ENCODE peak calls at places on chromosomes 16 and 17, in six cellular contexts. One of them, this sample, is unnamed. For H3K4me1, the result is how much of the 10 kb centered on the place peaks cover.

GRCh38 chr17:16255481-16255901 is 38.5 kb downstream of the PIGL start:
- DNase-seq in upper lobe of left lung: no peak
- DNase-seq in tibial nerve: no peak
- DNase-seq in fibroblast of lung: peak
- DNase-seq in ovary: peak
- DNase-seq in right lobe of liver: peak
- DNase-seq in this sample: peak

GRCh38 chr16:19354371-19354770 is 63.3 kb upstream of the TMC5 start:
- DNase-seq in upper lobe of left lung: no peak
- DNase-seq in tibial nerve: no peak
- DNase-seq in fibroblast of lung: no peak
- DNase-seq in ovary: no peak
- DNase-seq in right lobe of liver: no peak
- DNase-seq in this sample: no peak

GRCh38 chr16:74623214-74623842 is 16.4 kb upstream of the GLG1 start:
- DNase-seq in upper lobe of left lung: no peak
- DNase-seq in tibial nerve: no peak
- DNase-seq in fibroblast of lung: peak
- DNase-seq in ovary: no peak
- DNase-seq in right lobe of liver: no peak
- DNase-seq in this sample: no peak

GRCh38 chr17:81153340-81153803 is 11.9 kb upstream of the PVALEF start:
- DNase-seq in upper lobe of left lung: no peak
- DNase-seq in tibial nerve: peak
- DNase-seq in fibroblast of lung: peak
- DNase-seq in ovary: no peak
- DNase-seq in right lobe of liver: no peak
- DNase-seq in this sample: peak

GRCh38 chr16:81497690-81498089 is 53.1 kb downstream of the CMIP start:
- DNase-seq in upper lobe of left lung: peak
- DNase-seq in tibial nerve: no peak
- DNase-seq in fibroblast of lung: no peak
- DNase-seq in ovary: no peak
- DNase-seq in right lobe of liver: no peak
- DNase-seq in this sample: no peak

GRCh38 chr17:38742431-38743308 is 5.5 kb downstream of the PCGF2 start:
- DNase-seq in upper lobe of left lung: peak
- DNase-seq in tibial nerve: no peak
- DNase-seq in fibroblast of lung: peak
- DNase-seq in ovary: peak
- DNase-seq in right lobe of liver: no peak
- DNase-seq in this sample: peak

GRCh38 chr17:76998839-76999238 is 130.6 kb downstream of the MGAT5B start:
- DNase-seq in upper lobe of left lung: no peak
- DNase-seq in tibial nerve: no peak
- DNase-seq in fibroblast of lung: no peak
- DNase-seq in ovary: no peak
- DNase-seq in right lobe of liver: no peak
- DNase-seq in this sample: no peak

GRCh38 chr16:12054868-12055267 is 78.3 kb downstream of the SNX29 start:
- DNase-seq in upper lobe of left lung: no peak
- DNase-seq in tibial nerve: no peak
- DNase-seq in fibroblast of lung: no peak
- DNase-seq in ovary: no peak
- DNase-seq in right lobe of liver: no peak
- DNase-seq in this sample: no peak

GRCh38 chr16:10619271-10619849 is 39.0 kb upstream of the EMP2 start:
- DNase-seq in upper lobe of left lung: peak
- DNase-seq in tibial nerve: no peak
- DNase-seq in fibroblast of lung: peak
- DNase-seq in ovary: no peak
- DNase-seq in right lobe of liver: no peak
- DNase-seq in this sample: no peak

GRCh38 chr17:30388321-30389179 is 9.8 kb downstream of the CPD start:
- DNase-seq in upper lobe of left lung: peak
- DNase-seq in tibial nerve: no peak
- DNase-seq in fibroblast of lung: no peak
- DNase-seq in ovary: no peak
- DNase-seq in right lobe of liver: no peak
- DNase-seq in this sample: no peak

GRCh38 chr17:14321980-14322776 is 21.3 kb downstream of the HS3ST3B1 start:
- DNase-seq in upper lobe of left lung: no peak
- DNase-seq in tibial nerve: no peak
- DNase-seq in fibroblast of lung: peak
- DNase-seq in ovary: no peak
- DNase-seq in right lobe of liver: no peak
- DNase-seq in this sample: no peak

GRCh38 chr17:45782889-45783592 is 1.1 kb upstream of the CRHR1 start:
- DNase-seq in upper lobe of left lung: peak
- DNase-seq in tibial nerve: no peak
- DNase-seq in fibroblast of lung: no peak
- DNase-seq in ovary: no peak
- DNase-seq in right lobe of liver: no peak
- DNase-seq in this sample: no peak

GRCh38 chr17:78474631-78475146 is 96.2 kb downstream of the PGS1 start:
- DNase-seq in upper lobe of left lung: no peak
- DNase-seq in tibial nerve: no peak
- DNase-seq in fibroblast of lung: no peak
- DNase-seq in ovary: no peak
- DNase-seq in right lobe of liver: no peak
- DNase-seq in this sample: no peak

GRCh38 chr16:89996178-89996489 is 23.1 kb downstream of the DBNDD1 start:
- DNase-seq in upper lobe of left lung: no peak
- DNase-seq in tibial nerve: no peak
- DNase-seq in fibroblast of lung: no peak
- DNase-seq in ovary: no peak
- DNase-seq in right lobe of liver: no peak
- DNase-seq in this sample: no peak

GRCh38 chr17:81277421-81277820 is 17.7 kb downstream of the SLC38A10 start:
- DNase-seq in upper lobe of left lung: peak
- DNase-seq in tibial nerve: no peak
- DNase-seq in fibroblast of lung: peak
- DNase-seq in ovary: peak
- DNase-seq in right lobe of liver: no peak
- DNase-seq in this sample: peak

GRCh38 chr16:80583466-80583865 is 42.7 kb downstream of the DYNLRB2 start:
- DNase-seq in upper lobe of left lung: no peak
- DNase-seq in tibial nerve: no peak
- DNase-seq in fibroblast of lung: peak
- DNase-seq in ovary: no peak
- DNase-seq in right lobe of liver: peak
- DNase-seq in this sample: no peak

GRCh38 chr17:27530791-27531391 is 74.6 kb downstream of the KSR1 start:
- DNase-seq in upper lobe of left lung: no peak
- DNase-seq in tibial nerve: no peak
- DNase-seq in fibroblast of lung: peak
- DNase-seq in ovary: no peak
- DNase-seq in right lobe of liver: no peak
- DNase-seq in this sample: no peak

GRCh38 chr16:9112166-9112843 is 20.9 kb downstream of the HAPSTR1 start:
- DNase-seq in upper lobe of left lung: no peak
- DNase-seq in tibial nerve: no peak
- DNase-seq in fibroblast of lung: no peak
- DNase-seq in ovary: no peak
- DNase-seq in right lobe of liver: peak
- DNase-seq in this sample: no peak

GRCh38 chr17:67273900-67274299 is 28.9 kb upstream of the HELZ start:
- DNase-seq in upper lobe of left lung: no peak
- DNase-seq in tibial nerve: no peak
- DNase-seq in fibroblast of lung: no peak
- DNase-seq in ovary: no peak
- DNase-seq in right lobe of liver: no peak
- DNase-seq in this sample: no peak

GRCh38 chr17:28385037-28385797 is 13.7 kb downstream of the SARM1 start:
- DNase-seq in upper lobe of left lung: peak
- DNase-seq in tibial nerve: no peak
- DNase-seq in fibroblast of lung: no peak
- DNase-seq in ovary: no peak
- DNase-seq in right lobe of liver: no peak
- DNase-seq in this sample: peak

GRCh38 chr17:3543453-3543852 is 14.2 kb downstream of the TRPV3 start:
- DNase-seq in upper lobe of left lung: no peak
- DNase-seq in tibial nerve: no peak
- DNase-seq in fibroblast of lung: no peak
- DNase-seq in ovary: no peak
- DNase-seq in right lobe of liver: no peak
- DNase-seq in this sample: no peak

GRCh38 chr17:58818654-58819053 is 63.0 kb downstream of the PPM1E start:
- DNase-seq in upper lobe of left lung: no peak
- DNase-seq in tibial nerve: no peak
- DNase-seq in fibroblast of lung: no peak
- DNase-seq in ovary: no peak
- DNase-seq in right lobe of liver: no peak
- DNase-seq in this sample: no peak

GRCh38 chr16:68375801-68376536 is 65.2 kb downstream of the PRMT7 start:
- DNase-seq in upper lobe of left lung: peak
- DNase-seq in tibial nerve: no peak
- DNase-seq in fibroblast of lung: no peak
- DNase-seq in ovary: no peak
- DNase-seq in right lobe of liver: no peak
- DNase-seq in this sample: no peak

GRCh38 chr16:2092866-2093265 is 42.8 kb downstream of the PKD1 start:
- DNase-seq in upper lobe of left lung: peak
- DNase-seq in tibial nerve: no peak
- DNase-seq in fibroblast of lung: no peak
- DNase-seq in ovary: no peak
- DNase-seq in right lobe of liver: no peak
- DNase-seq in this sample: no peak

GRCh38 chr16:2091722-2092620 is 43.7 kb downstream of the PKD1 start:
- DNase-seq in upper lobe of left lung: peak
- DNase-seq in tibial nerve: no peak
- DNase-seq in fibroblast of lung: no peak
- DNase-seq in ovary: no peak
- DNase-seq in right lobe of liver: no peak
- DNase-seq in this sample: no peak

GRCh38 chr16:2090481-2090797 is 42.7 kb downstream of the TSC2 start:
- DNase-seq in upper lobe of left lung: no peak
- DNase-seq in tibial nerve: no peak
- DNase-seq in fibroblast of lung: no peak
- DNase-seq in ovary: peak
- DNase-seq in right lobe of liver: no peak
- DNase-seq in this sample: no peak

GRCh38 chr16:2089676-2090480 is 42.1 kb downstream of the TSC2 start:
- DNase-seq in upper lobe of left lung: peak
- DNase-seq in tibial nerve: no peak
- DNase-seq in fibroblast of lung: no peak
- DNase-seq in ovary: no peak
- DNase-seq in right lobe of liver: peak
- DNase-seq in this sample: no peak

GRCh38 chr16:2090819-2091721 is 43.3 kb downstream of the TSC2 start:
- DNase-seq in upper lobe of left lung: peak
- DNase-seq in tibial nerve: peak
- DNase-seq in fibroblast of lung: peak
- DNase-seq in ovary: peak
- DNase-seq in right lobe of liver: peak
- DNase-seq in this sample: peak
- H3K27ac ChIP-seq in upper lobe of left lung: peak
- H3K27ac ChIP-seq in tibial nerve: no peak
- H3K27ac ChIP-seq in fibroblast of lung: no peak
- H3K27ac ChIP-seq in ovary: no peak
- H3K27ac ChIP-seq in right lobe of liver: peak
- H3K27ac ChIP-seq in this sample: peak

GRCh38 chr17:57110579-57111367 is 25.7 kb downstream of the AKAP1 start:
- DNase-seq in upper lobe of left lung: no peak
- DNase-seq in tibial nerve: no peak
- DNase-seq in fibroblast of lung: no peak
- DNase-seq in ovary: no peak
- DNase-seq in right lobe of liver: no peak
- DNase-seq in this sample: no peak
- TF ChIP-seq CTCF in upper lobe of left lung: no peak
- TF ChIP-seq CTCF in tibial nerve: no peak
- TF ChIP-seq CTCF in fibroblast of lung: no peak
- TF ChIP-seq CTCF in ovary: no peak
- TF ChIP-seq CTCF in right lobe of liver: no peak
- TF ChIP-seq CTCF in this sample: no peak

GRCh38 chr16:69413045-69413664 is 11.3 kb upstream of the CYB5B start:
- DNase-seq in upper lobe of left lung: no peak
- DNase-seq in tibial nerve: no peak
- DNase-seq in fibroblast of lung: no peak
- DNase-seq in ovary: no peak
- DNase-seq in right lobe of liver: no peak
- DNase-seq in this sample: peak
- H3K4me1 ChIP-seq in upper lobe of left lung: under half
- H3K4me1 ChIP-seq in tibial nerve: under half
- H3K4me1 ChIP-seq in fibroblast of lung: under half
- H3K4me1 ChIP-seq in ovary: under half
- H3K4me1 ChIP-seq in right lobe of liver: under half
- H3K4me1 ChIP-seq in this sample: under half

GRCh38 chr16:47046726-47047602 is 73.5 kb upstream of the DNAJA2 start:
- DNase-seq in upper lobe of left lung: no peak
- DNase-seq in tibial nerve: no peak
- DNase-seq in fibroblast of lung: no peak
- DNase-seq in ovary: no peak
- DNase-seq in right lobe of liver: no peak
- DNase-seq in this sample: no peak
- H3K27ac ChIP-seq in upper lobe of left lung: no peak
- H3K27ac ChIP-seq in tibial nerve: no peak
- H3K27ac ChIP-seq in fibroblast of lung: no peak
- H3K27ac ChIP-seq in ovary: no peak
- H3K27ac ChIP-seq in right lobe of liver: no peak
- H3K27ac ChIP-seq in this sample: no peak

DNA sequence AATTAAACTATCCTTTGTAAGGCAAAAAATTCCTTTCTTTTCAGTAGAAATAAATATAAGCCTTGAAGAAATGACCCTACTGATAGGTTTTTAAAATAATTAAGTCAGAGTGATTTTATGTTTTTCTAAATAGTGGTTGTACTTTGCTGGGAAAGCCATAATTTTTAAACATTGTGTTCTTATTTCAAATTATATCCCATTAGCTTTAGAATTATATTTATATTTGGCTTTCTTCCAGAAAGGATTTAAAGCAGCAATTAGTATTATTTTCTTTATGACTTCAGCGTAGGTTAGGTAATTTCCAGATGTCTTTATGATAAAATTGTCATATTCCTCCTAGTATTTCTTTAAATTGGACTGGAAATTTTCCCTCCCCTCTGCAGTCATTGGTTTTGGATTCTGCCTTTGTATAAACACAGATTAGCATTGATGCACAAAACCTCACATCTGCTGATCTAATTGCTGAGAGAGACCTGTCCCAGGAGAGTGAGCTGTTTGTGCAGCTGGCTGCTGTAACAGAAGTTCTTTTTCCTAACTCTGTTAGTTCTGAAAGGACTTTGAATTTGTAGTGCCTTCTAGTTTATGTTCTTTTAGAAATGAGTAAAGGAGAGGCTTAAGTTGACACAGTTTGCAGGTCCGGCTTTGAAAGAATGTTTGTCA is 45.3 kb upstream of the KPNB1 start:
- DNase-seq in upper lobe of left lung: no peak
- DNase-seq in tibial nerve: peak
- DNase-seq in fibroblast of lung: peak
- DNase-seq in ovary: no peak
- DNase-seq in right lobe of liver: no peak
- DNase-seq in this sample: no peak
- TF ChIP-seq CTCF in upper lobe of left lung: no peak
- TF ChIP-seq CTCF in tibial nerve: no peak
- TF ChIP-seq CTCF in fibroblast of lung: no peak
- TF ChIP-seq CTCF in ovary: no peak
- TF ChIP-seq CTCF in right lobe of liver: no peak
- TF ChIP-seq CTCF in this sample: no peak

This sample was measured in pancreas.